ENCODE peak calls at places on chromosome X, in six cellular contexts. X is GM12864, P is left ventricle myocardium inferior, Z is fibroblast of lung, Y is foreskin fibroblast, W is fibroblast of mammary gland. N is an unnamed sample.

GRCh38 chrX:10636337-10636736 is 16.0 kb upstream of the MID1 start:
- DNase-seq in X (no peak), P (no peak), Z (peak), Y (peak), W (peak), N (no peak)

GRCh38 chrX:85052636-85053343 is 49.1 kb downstream of the APOOL start:
- DNase-seq in X (no peak), P (no peak), Z (peak), Y (peak), W (peak), N (no peak)

GRCh38 chrX:39504850-39505259 is 592.9 kb downstream of the BCOR start:
- DNase-seq in X (no peak), P (no peak), Z (no peak), Y (no peak), W (peak), N (no peak)

GRCh38 chrX:74383611-74384010 is 37.7 kb upstream of the SLC16A2 start:
- DNase-seq in X (no peak), P (no peak), Z (peak), Y (peak), W (peak), N (peak)

GRCh38 chrX:12901486-12901885 is 4.9 kb upstream of the TLR8 start:
- DNase-seq in X (no peak), P (peak), Z (peak), Y (peak), W (peak), N (peak)

GRCh38 chrX:115894087-115894486 is 276.5 kb upstream of the AGTR2 start:
- DNase-seq in X (no peak), P (no peak), Z (peak), Y (no peak), W (peak), N (peak)

GRCh38 chrX:69121321-69122000 is 43.8 kb downstream of the PJA1 start:
- DNase-seq in X (no peak), P (no peak), Z (no peak), Y (no peak), W (no peak), N (no peak)

GRCh38 chrX:19303216-19303880 is 40.4 kb upstream of the PDHA1 start:
- DNase-seq in X (no peak), P (no peak), Z (peak), Y (peak), W (peak), N (no peak)

GRCh38 chrX:32520789-32521188 is 690.6 kb downstream of the DMD start:
- DNase-seq in X (no peak), P (no peak), Z (no peak), Y (no peak), W (no peak), N (no peak)

GRCh38 chrX:30278365-30278764 is 30.8 kb downstream of the NR0B1 start:
- DNase-seq in X (no peak), P (no peak), Z (peak), Y (peak), W (peak), N (no peak)

GRCh38 chrX:51894697-51895336 is 1.4 kb downstream of the MAGED1 start:
- DNase-seq in X (peak), P (no peak), Z (peak), Y (no peak), W (peak), N (peak)

GRCh38 chrX:107856289-107856688 is 30.6 kb downstream of the MID2 start:
- DNase-seq in X (no peak), P (no peak), Z (no peak), Y (no peak), W (no peak), N (no peak)

GRCh38 chrX:114959729-114960128 is 57.7 kb downstream of the IL13RA2 start:
- DNase-seq in X (no peak), P (no peak), Z (peak), Y (no peak), W (peak), N (no peak)

GRCh38 chrX:19513383-19513782 is 1.9 kb downstream of the MAP3K15 start:
- DNase-seq in X (no peak), P (no peak), Z (no peak), Y (no peak), W (no peak), N (no peak)

GRCh38 chrX:18890724-18891560 is 93.0 kb downstream of the PHKA2 start:
- DNase-seq in X (no peak), P (no peak), Z (no peak), Y (no peak), W (no peak), N (no peak)

GRCh38 chrX:110004970-110005369 is 2.1 kb downstream of the TMEM164 start:
- DNase-seq in X (no peak), P (no peak), Z (no peak), Y (no peak), W (no peak), N (no peak)

GRCh38 chrX:103157511-103158316 is 57.2 kb upstream of the BEX4 start:
- DNase-seq in X (no peak), P (no peak), Z (peak), Y (peak), W (peak), N (peak)

GRCh38 chrX:120653000-120653399 is 23.1 kb upstream of the C1GALT1C1 start:
- DNase-seq in X (no peak), P (no peak), Z (no peak), Y (no peak), W (no peak), N (no peak)

GRCh38 chrX:120457766-120458180 is 11.3 kb downstream of the LAMP2 start:
- DNase-seq in X (no peak), P (no peak), Z (peak), Y (peak), W (peak), N (peak)

GRCh38 chrX:118655561-118656246 is 71.7 kb upstream of the IL13RA1 start:
- DNase-seq in X (no peak), P (no peak), Z (peak), Y (peak), W (peak), N (no peak)

GRCh38 chrX:85114776-85115175 is 111.1 kb downstream of the APOOL start:
- DNase-seq in X (no peak), P (no peak), Z (no peak), Y (no peak), W (no peak), N (no peak)

GRCh38 chrX:47608130-47608810 is 11.4 kb downstream of the SYN1 start:
- DNase-seq in X (no peak), P (no peak), Z (no peak), Y (no peak), W (no peak), N (no peak)

GRCh38 chrX:115719171-115719570 is 158.2 kb downstream of the PLS3 start:
- DNase-seq in X (no peak), P (no peak), Z (no peak), Y (no peak), W (no peak), N (no peak)

GRCh38 chrX:12210196-12210815 is 72.0 kb downstream of the FRMPD4 start:
- DNase-seq in X (no peak), P (peak), Z (peak), Y (peak), W (peak), N (no peak)

GRCh38 chrX:150436200-150436599 is 73.1 kb downstream of the MAMLD1 start:
- DNase-seq in X (no peak), P (no peak), Z (no peak), Y (no peak), W (peak), N (no peak)

GRCh38 chrX:133661962-133662839 is 246.9 kb upstream of the GPC4 start:
- DNase-seq in X (no peak), P (no peak), Z (no peak), Y (peak), W (peak), N (no peak)

GRCh38 chrX:151701071-151701470 is 5.8 kb downstream of the PRRG3 start:
- DNase-seq in X (no peak), P (no peak), Z (no peak), Y (no peak), W (no peak), N (no peak)

GRCh38 chrX:151870603-151871002 is 42.1 kb upstream of the MAGEA4 start:
- DNase-seq in X (no peak), P (no peak), Z (peak), Y (peak), W (peak), N (no peak)

GRCh38 chrX:115892056-115892708 is 278.4 kb upstream of the AGTR2 start:
- DNase-seq in X (no peak), P (no peak), Z (no peak), Y (no peak), W (peak), N (no peak)

GRCh38 chrX:68894513-68895338 is 65.9 kb downstream of the EFNB1 start:
- DNase-seq in X (no peak), P (peak), Z (peak), Y (peak), W (peak), N (no peak)

GRCh38 chrX:136636121-136636520 is 11.8 kb upstream of the CD40LG start:
- DNase-seq in X (no peak), P (no peak), Z (no peak), Y (no peak), W (no peak), N (no peak)

GRCh38 chrX:78759081-78759480 is 11.6 kb downstream of the LPAR4 start:
- DNase-seq in X (no peak), P (no peak), Z (no peak), Y (peak), W (no peak), N (no peak)

GRCh38 chrX:78753571-78753970 is 6.1 kb downstream of the LPAR4 start:
- DNase-seq in X (no peak), P (no peak), Z (no peak), Y (no peak), W (no peak), N (no peak)

GRCh38 chrX:78754917-78755316 is 7.4 kb downstream of the LPAR4 start:
- DNase-seq in X (peak), P (no peak), Z (no peak), Y (no peak), W (no peak), N (peak)
- TF ChIP-seq CTCF in X (peak), P (no peak), Z (no peak), Y (no peak), W (no peak), N (no peak)

DNA sequence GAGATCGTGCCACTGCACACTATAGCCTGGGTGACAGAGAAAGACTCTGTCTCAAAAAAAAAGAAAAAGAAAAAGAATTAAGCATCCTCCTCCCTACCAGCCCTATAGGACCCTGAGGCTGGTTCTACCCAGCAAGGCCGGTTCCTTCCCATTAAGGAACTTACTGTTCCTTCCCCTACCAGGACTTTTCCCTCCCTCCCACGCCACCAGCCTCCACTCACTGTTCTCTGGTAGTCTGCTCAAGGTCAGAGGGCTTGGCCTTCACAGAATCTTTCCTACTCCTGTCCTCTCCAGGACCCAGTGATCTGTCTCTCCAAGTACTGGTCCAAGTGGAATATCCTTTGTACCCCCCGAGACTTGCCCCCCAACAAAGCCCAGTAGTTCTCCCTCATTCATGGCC is 1.4 kb downstream of the GRIPAP1 start:
- DNase-seq in X (no peak), P (no peak), Z (no peak), Y (no peak), W (no peak), N (no peak)
- H3K4me3 ChIP-seq in X (no peak), P (no peak), Z (no peak), Y (peak), W (no peak), N (no peak)

GRCh38 chrX:111447298-111447697 is 35.3 kb upstream of the DCX start:
- DNase-seq in X (no peak), P (no peak), Z (peak), Y (no peak), W (peak), N (peak)
- TF ChIP-seq CTCF in X (peak), P (peak), Z (no peak), Y (no peak), W (peak), N (peak)

GRCh38 chrX:155068165-155068564 is 2.8 kb downstream of the CMC4 start:
- DNase-seq in X (no peak), P (no peak), Z (peak), Y (peak), W (peak), N (no peak)
- H3K4me3 ChIP-seq in X (no peak), P (no peak), Z (no peak), Y (no peak), W (no peak), N (no peak)

GRCh38 chrX:46220822-46221221 is 324.4 kb downstream of the ZNF674 start:
- DNase-seq in X (no peak), P (no peak), Z (no peak), Y (no peak), W (no peak), N (no peak)
- TF ChIP-seq CTCF in X (no peak), P (no peak), Z (no peak), Y (no peak), W (no peak), N (no peak)

DNA sequence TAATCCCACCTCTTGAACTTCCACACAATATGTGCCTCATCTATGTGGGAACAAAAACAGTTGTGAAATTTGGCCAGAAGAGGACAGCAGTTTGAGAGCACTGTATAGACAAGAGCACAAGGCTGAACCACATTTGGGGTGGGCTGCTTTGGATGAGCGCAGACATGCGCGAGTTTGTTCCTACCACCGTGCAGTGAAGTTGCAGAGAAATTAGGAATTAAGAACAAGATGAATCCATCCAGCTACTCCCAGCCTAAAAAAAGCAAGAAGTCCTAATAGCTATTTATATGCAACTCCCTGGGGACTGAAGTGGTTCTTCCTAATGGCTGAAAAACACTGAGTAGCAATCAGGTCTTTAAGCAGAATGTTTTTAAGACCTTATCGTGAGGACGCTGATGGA is 1.0 kb downstream of the GAB3 start:
- DNase-seq in X (no peak), P (no peak), Z (no peak), Y (no peak), W (no peak), N (no peak)
- H3K4me3 ChIP-seq in X (peak), P (peak), Z (peak), Y (peak), W (peak), N (peak)

DNA sequence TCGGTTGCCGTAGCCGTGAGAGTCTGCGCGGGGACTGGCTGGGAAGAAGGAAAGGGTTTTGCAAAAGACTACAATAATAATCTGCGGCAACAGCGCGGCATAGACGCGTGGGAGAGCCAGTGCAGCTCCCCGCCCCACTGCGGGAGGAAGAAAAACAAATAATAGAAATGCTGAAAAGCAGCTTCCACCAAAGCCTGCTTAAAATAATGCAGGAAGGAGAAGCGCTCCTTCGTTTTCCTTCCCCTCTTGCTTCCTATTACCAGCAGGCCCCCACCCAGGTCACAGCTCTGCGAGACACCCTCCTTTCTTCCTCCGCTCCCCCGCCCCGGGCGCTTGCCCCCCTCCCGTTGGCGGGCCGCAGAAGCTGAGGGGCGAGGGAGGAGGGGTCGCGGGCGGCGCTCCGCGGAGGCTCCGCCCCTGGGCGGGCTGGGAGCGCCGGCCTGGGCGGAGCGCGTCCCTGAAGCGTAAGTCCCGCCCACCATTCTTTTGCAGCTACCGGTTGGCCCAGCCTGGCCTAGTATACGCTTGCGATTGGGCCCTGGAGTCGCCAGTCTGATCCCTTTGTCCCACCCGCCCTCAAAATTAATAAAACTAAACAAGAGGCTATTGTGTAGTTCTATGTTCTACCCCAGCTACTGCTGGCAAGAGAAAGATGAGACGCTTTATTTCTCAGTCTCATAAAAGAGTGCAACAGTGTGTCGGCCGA is 636 bp upstream of the AMOT start:
- DNase-seq in X (peak), P (peak), Z (peak), Y (peak), W (peak), N (peak)
- TF ChIP-seq CTCF in X (no peak), P (no peak), Z (no peak), Y (no peak), W (no peak), N (no peak)

DNA sequence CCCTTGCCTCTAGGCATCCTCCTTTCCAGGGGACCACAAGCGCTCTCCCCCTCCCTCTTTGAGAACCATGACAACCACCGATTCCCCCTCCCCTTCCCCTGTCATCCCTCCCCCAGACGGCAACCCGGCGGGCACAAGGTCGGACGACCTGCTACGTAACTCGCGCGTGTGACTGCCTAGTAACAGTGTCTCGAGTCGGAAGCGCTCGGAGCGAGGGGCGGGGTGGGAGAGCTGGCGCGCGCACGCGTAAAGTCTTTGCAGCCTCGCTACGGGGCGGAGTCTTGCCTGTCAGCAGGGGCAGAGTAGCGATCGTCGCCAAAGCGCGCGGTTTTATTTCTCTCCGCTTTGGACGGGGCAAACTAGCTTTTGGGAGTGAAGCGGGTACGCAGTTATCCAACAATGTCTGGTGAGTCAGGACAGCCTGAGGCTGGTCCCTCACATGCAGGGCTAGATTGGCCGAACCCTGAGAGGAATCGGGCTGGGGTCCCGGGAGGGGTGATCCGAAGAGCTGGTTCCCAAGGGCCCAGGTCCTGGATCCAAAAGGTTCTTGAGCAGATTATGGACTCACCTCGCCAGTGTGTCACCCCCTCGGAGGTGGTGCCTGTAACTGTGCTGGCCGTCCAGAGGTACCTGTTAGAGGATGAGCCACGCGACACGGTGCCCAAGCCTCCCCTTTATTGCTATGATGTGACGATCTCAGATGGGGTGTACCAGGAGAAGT is at the start of gene RADX:
- DNase-seq in X (peak), P (peak), Z (peak), Y (peak), W (peak), N (peak)
- H3K4me3 ChIP-seq in X (peak), P (peak), Z (peak), Y (peak), W (peak), N (peak)

GRCh38 chrX:95065151-95065550 is 1391.1 kb downstream of the FAM133A start:
- DNase-seq in X (no peak), P (no peak), Z (no peak), Y (no peak), W (no peak), N (no peak)

GRCh38 chrX:95071621-95072020 is 1397.6 kb downstream of the FAM133A start:
- DNase-seq in X (no peak), P (no peak), Z (no peak), Y (no peak), W (no peak), N (no peak)

GRCh38 chrX:95076449-95076848 is 1402.4 kb downstream of the FAM133A start:
- DNase-seq in X (no peak), P (no peak), Z (peak), Y (no peak), W (peak), N (peak)

DNA sequence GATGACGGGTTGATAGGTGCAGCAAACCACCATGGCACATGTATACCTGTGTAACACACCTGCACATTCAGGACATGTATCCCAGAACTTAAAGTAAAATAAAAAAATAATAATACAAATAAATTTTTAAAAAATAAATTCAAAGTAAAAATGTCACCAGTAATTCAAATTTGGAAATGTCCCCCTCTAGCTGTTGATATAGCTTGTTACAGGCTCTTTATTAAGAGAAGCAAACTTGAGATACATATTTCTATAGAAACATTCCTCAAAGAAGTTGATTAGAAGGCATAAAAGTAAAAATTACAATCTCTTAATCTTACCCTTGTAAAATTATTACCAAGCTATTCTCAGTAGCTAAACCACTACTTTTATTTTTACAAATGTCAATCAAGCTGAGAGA is 1397.0 kb downstream of the FAM133A start:
- DNase-seq in X (no peak), P (no peak), Z (no peak), Y (no peak), W (peak), N (no peak)
- TF ChIP-seq CTCF in X (no peak), P (peak), Z (no peak), Y (peak), W (peak), N (no peak)

N was measured in GM12865.